ENCODE peak calls at places on chromosomes 11 and 22, in seven cellular contexts. N is HT-29, Y is RWPE1, T is left lobe of liver, Z is EH, O is anterior cingulate cortex, S is DND-41. M is an unnamed sample.

GRCh38 chr11:29616611-29617010 is 400.2 kb downstream of the KCNA4 start:
- DNase-seq in N (no peak), Y (no peak), T (no peak), Z (peak), O (no peak), S (no peak), M (no peak)

GRCh38 chr11:126647735-126648134 is 292.2 kb downstream of the ST3GAL4 start:
- DNase-seq in N (no peak), Y (peak), T (no peak), Z (peak), O (no peak), S (no peak), M (no peak)

GRCh38 chr11:45771194-45771941 is 33.6 kb upstream of the SLC35C1 start:
- DNase-seq in N (peak), Y (peak), T (peak), Z (peak), O (peak), S (peak), M (peak)

GRCh38 chr11:44973634-44974401 is 23.1 kb upstream of the TP53I11 start:
- DNase-seq in N (no peak), Y (no peak), T (no peak), Z (no peak), O (no peak), S (peak), M (peak)

GRCh38 chr11:101707477-101707876 is 123.7 kb upstream of the TRPC6 start:
- DNase-seq in N (no peak), Y (no peak), T (no peak), Z (no peak), O (no peak), S (no peak), M (no peak)

GRCh38 chr11:19453893-19454292 is 213.1 kb upstream of the E2F8 start:
- DNase-seq in N (no peak), Y (peak), T (no peak), Z (no peak), O (no peak), S (no peak), M (no peak)

GRCh38 chr11:331332-332060 is 10.8 kb upstream of the IFITM3 start:
- DNase-seq in N (no peak), Y (no peak), T (no peak), Z (no peak), O (no peak), S (peak), M (no peak)

GRCh38 chr11:103812680-103813079 is 223.8 kb upstream of the DDI1 start:
- DNase-seq in N (no peak), Y (no peak), T (no peak), Z (peak), O (no peak), S (no peak), M (no peak)

GRCh38 chr11:18705651-18706281 is 7.2 kb downstream of the TMEM86A start:
- DNase-seq in N (no peak), Y (no peak), T (no peak), Z (no peak), O (no peak), S (no peak), M (peak)

GRCh38 chr22:47090591-47091240 is 328.3 kb downstream of the TBC1D22A start:
- DNase-seq in N (no peak), Y (no peak), T (peak), Z (peak), O (no peak), S (no peak), M (peak)

GRCh38 chr11:44379141-44380008 is 69.4 kb upstream of the ALX4 start:
- DNase-seq in N (no peak), Y (no peak), T (peak), Z (no peak), O (no peak), S (no peak), M (no peak)

GRCh38 chr11:114284914-114285313 is 11.3 kb upstream of the NNMT start:
- DNase-seq in N (no peak), Y (no peak), T (no peak), Z (no peak), O (no peak), S (no peak), M (no peak)

GRCh38 chr11:2582436-2582931 is 117.3 kb downstream of the KCNQ1OT1 start:
- DNase-seq in N (no peak), Y (no peak), T (peak), Z (no peak), O (no peak), S (peak), M (peak)

GRCh38 chr11:83666149-83666548 is 380.0 kb upstream of the CCDC90B start:
- DNase-seq in N (no peak), Y (no peak), T (no peak), Z (no peak), O (no peak), S (no peak), M (no peak)

GRCh38 chr11:66106786-66107599 is 36.9 kb downstream of the PACS1 start:
- DNase-seq in N (no peak), Y (no peak), T (no peak), Z (peak), O (no peak), S (no peak), M (no peak)

GRCh38 chr11:116807601-116808261 is 15.4 kb downstream of the APOA4 start:
- DNase-seq in N (no peak), Y (no peak), T (no peak), Z (no peak), O (no peak), S (no peak), M (no peak)

GRCh38 chr11:68269414-68270081 is 2.2 kb downstream of the C11orf24 start:
- DNase-seq in N (no peak), Y (no peak), T (peak), Z (peak), O (no peak), S (no peak), M (no peak)

GRCh38 chr11:26287067-26287518 is 44.8 kb upstream of the ANO3 start:
- DNase-seq in N (no peak), Y (peak), T (no peak), Z (no peak), O (no peak), S (no peak), M (no peak)

GRCh38 chr11:122159861-122160260 is 43.8 kb upstream of the BLID start:
- DNase-seq in N (no peak), Y (no peak), T (no peak), Z (no peak), O (no peak), S (no peak), M (no peak)

GRCh38 chr11:44622190-44622650 is 56.8 kb downstream of the CD82 start:
- DNase-seq in N (no peak), Y (no peak), T (peak), Z (no peak), O (no peak), S (no peak), M (no peak)

GRCh38 chr11:2555376-2555775 is 110.6 kb downstream of the KCNQ1 start:
- DNase-seq in N (no peak), Y (no peak), T (no peak), Z (no peak), O (no peak), S (no peak), M (no peak)

GRCh38 chr22:39238966-39239510 is 5.7 kb downstream of the PDGFB start:
- DNase-seq in N (no peak), Y (no peak), T (no peak), Z (no peak), O (no peak), S (no peak), M (peak)

GRCh38 chr22:46934746-46935491 is 172.5 kb downstream of the TBC1D22A start:
- DNase-seq in N (peak), Y (peak), T (no peak), Z (peak), O (no peak), S (no peak), M (peak)

GRCh38 chr11:5891216-5891800 is 1.7 kb upstream of the OR52E5 start:
- DNase-seq in N (peak), Y (no peak), T (no peak), Z (peak), O (no peak), S (no peak), M (peak)

GRCh38 chr22:46673677-46674236 is 53.6 kb downstream of the GRAMD4 start:
- DNase-seq in N (no peak), Y (no peak), T (no peak), Z (no peak), O (no peak), S (no peak), M (peak)

GRCh38 chr22:19641983-19642451 is 72.3 kb upstream of the SEPTIN5 start:
- DNase-seq in N (no peak), Y (no peak), T (no peak), Z (no peak), O (no peak), S (no peak), M (no peak)

GRCh38 chr22:37154925-37155712 is 5.4 kb upstream of the IL2RB start:
- DNase-seq in N (no peak), Y (no peak), T (no peak), Z (no peak), O (no peak), S (no peak), M (no peak)

GRCh38 chr22:24421428-24421931 is 5.9 kb upstream of the ADORA2A start:
- DNase-seq in N (no peak), Y (no peak), T (peak), Z (no peak), O (no peak), S (peak), M (peak)

GRCh38 chr11:121630041-121630440 is 177.3 kb upstream of the SORL1-AS1 start:
- DNase-seq in N (no peak), Y (peak), T (no peak), Z (peak), O (no peak), S (no peak), M (no peak)

GRCh38 chr22:19933328-19934241 is 8.0 kb upstream of the COMT start:
- DNase-seq in N (no peak), Y (no peak), T (no peak), Z (no peak), O (no peak), S (no peak), M (peak)

GRCh38 chr11:12175694-12176241 is 65.4 kb downstream of the MICAL2 start:
- DNase-seq in N (no peak), Y (peak), T (no peak), Z (peak), O (no peak), S (no peak), M (no peak)

GRCh38 chr11:118117790-118118601 is 31.2 kb upstream of the SMIM35 start:
- DNase-seq in N (no peak), Y (no peak), T (no peak), Z (no peak), O (no peak), S (no peak), M (no peak)

GRCh38 chr22:32541481-32541880 is 66.9 kb downstream of the FBXO7 start:
- DNase-seq in N (no peak), Y (no peak), T (no peak), Z (no peak), O (no peak), S (no peak), M (no peak)

GRCh38 chr11:12087075-12087775 is 23.2 kb upstream of the MICAL2 start:
- DNase-seq in N (peak), Y (peak), T (no peak), Z (peak), O (no peak), S (peak), M (peak)

GRCh38 chr11:124843616-124843910 is 21.7 kb upstream of the ROBO3 start:
- DNase-seq in N (no peak), Y (no peak), T (no peak), Z (no peak), O (no peak), S (no peak), M (no peak)